ENCODE peak calls at places on chromosomes 12 and 14, in ten cellular contexts. One of them, this sample, is unnamed.

GRCh38 chr14:51185754-51186153 is 54.3 kb upstream of the TMX1 start:
- DNase-seq in cerebellar cortex: no peak
- DNase-seq in nucleus accumbens: no peak
- DNase-seq in astrocyte of the cerebellum: no peak
- DNase-seq in effector memory CD4-positive, alpha-beta T cell: no peak
- DNase-seq in amniotic epithelial cell: no peak
- DNase-seq in fibroblast of the conjunctiva: no peak
- DNase-seq in A549: no peak
- DNase-seq in NCI-H510A: no peak
- DNase-seq in D341Med: no peak
- DNase-seq in this sample: no peak

GRCh38 chr12:131076277-131076676 is 122.6 kb downstream of the ADGRD1 start:
- DNase-seq in amniotic epithelial cell: no peak
- DNase-seq in astrocyte of the cerebellum: no peak
- DNase-seq in D341Med: no peak
- DNase-seq in effector memory CD4-positive, alpha-beta T cell: no peak
- DNase-seq in A549: no peak
- DNase-seq in fibroblast of the conjunctiva: no peak
- DNase-seq in NCI-H510A: no peak
- DNase-seq in cerebellar cortex: no peak
- DNase-seq in nucleus accumbens: no peak
- DNase-seq in this sample: no peak

GRCh38 chr14:88933203-88933602 is 108.8 kb downstream of the TTC8 start:
- DNase-seq in fibroblast of the conjunctiva: no peak
- DNase-seq in effector memory CD4-positive, alpha-beta T cell: no peak
- DNase-seq in nucleus accumbens: no peak
- DNase-seq in amniotic epithelial cell: no peak
- DNase-seq in astrocyte of the cerebellum: no peak
- DNase-seq in NCI-H510A: no peak
- DNase-seq in D341Med: no peak
- DNase-seq in A549: no peak
- DNase-seq in cerebellar cortex: peak
- DNase-seq in this sample: no peak

GRCh38 chr12:64840129-64840528 is 15.7 kb downstream of the TBC1D30 start:
- DNase-seq in cerebellar cortex: no peak
- DNase-seq in effector memory CD4-positive, alpha-beta T cell: no peak
- DNase-seq in nucleus accumbens: no peak
- DNase-seq in NCI-H510A: no peak
- DNase-seq in amniotic epithelial cell: no peak
- DNase-seq in D341Med: no peak
- DNase-seq in astrocyte of the cerebellum: no peak
- DNase-seq in fibroblast of the conjunctiva: no peak
- DNase-seq in A549: no peak
- DNase-seq in this sample: no peak

GRCh38 chr12:127306604-127307215 is 960.3 kb upstream of the TMEM132C start:
- DNase-seq in NCI-H510A: no peak
- DNase-seq in D341Med: no peak
- DNase-seq in nucleus accumbens: no peak
- DNase-seq in A549: no peak
- DNase-seq in fibroblast of the conjunctiva: no peak
- DNase-seq in effector memory CD4-positive, alpha-beta T cell: no peak
- DNase-seq in amniotic epithelial cell: no peak
- DNase-seq in astrocyte of the cerebellum: no peak
- DNase-seq in cerebellar cortex: no peak
- DNase-seq in this sample: no peak

GRCh38 chr12:47316609-47317049 is 236.9 kb upstream of the AMIGO2 start:
- DNase-seq in NCI-H510A: no peak
- DNase-seq in A549: peak
- DNase-seq in effector memory CD4-positive, alpha-beta T cell: no peak
- DNase-seq in fibroblast of the conjunctiva: no peak
- DNase-seq in nucleus accumbens: no peak
- DNase-seq in cerebellar cortex: peak
- DNase-seq in astrocyte of the cerebellum: no peak
- DNase-seq in amniotic epithelial cell: no peak
- DNase-seq in D341Med: no peak
- DNase-seq in this sample: no peak

GRCh38 chr14:95189400-95190162 is 32.3 kb upstream of the DICER1 start:
- DNase-seq in astrocyte of the cerebellum: peak
- DNase-seq in cerebellar cortex: peak
- DNase-seq in amniotic epithelial cell: no peak
- DNase-seq in fibroblast of the conjunctiva: no peak
- DNase-seq in D341Med: no peak
- DNase-seq in A549: no peak
- DNase-seq in effector memory CD4-positive, alpha-beta T cell: no peak
- DNase-seq in NCI-H510A: no peak
- DNase-seq in nucleus accumbens: no peak
- DNase-seq in this sample: no peak

GRCh38 chr12:2963154-2963759 is 4.1 kb downstream of the TEAD4 start:
- DNase-seq in astrocyte of the cerebellum: no peak
- DNase-seq in fibroblast of the conjunctiva: no peak
- DNase-seq in effector memory CD4-positive, alpha-beta T cell: no peak
- DNase-seq in amniotic epithelial cell: no peak
- DNase-seq in NCI-H510A: peak
- DNase-seq in D341Med: no peak
- DNase-seq in A549: no peak
- DNase-seq in cerebellar cortex: no peak
- DNase-seq in nucleus accumbens: no peak
- DNase-seq in this sample: no peak

GRCh38 chr14:101740981-101741380 is 20.5 kb upstream of the PPP2R5C start:
- DNase-seq in cerebellar cortex: no peak
- DNase-seq in astrocyte of the cerebellum: no peak
- DNase-seq in fibroblast of the conjunctiva: no peak
- DNase-seq in nucleus accumbens: no peak
- DNase-seq in A549: no peak
- DNase-seq in amniotic epithelial cell: no peak
- DNase-seq in effector memory CD4-positive, alpha-beta T cell: no peak
- DNase-seq in NCI-H510A: no peak
- DNase-seq in D341Med: no peak
- DNase-seq in this sample: no peak

GRCh38 chr14:73729556-73730265 is 15.5 kb upstream of the PNMA1 start:
- DNase-seq in NCI-H510A: no peak
- DNase-seq in fibroblast of the conjunctiva: no peak
- DNase-seq in A549: no peak
- DNase-seq in cerebellar cortex: no peak
- DNase-seq in astrocyte of the cerebellum: no peak
- DNase-seq in nucleus accumbens: no peak
- DNase-seq in D341Med: no peak
- DNase-seq in amniotic epithelial cell: no peak
- DNase-seq in effector memory CD4-positive, alpha-beta T cell: no peak
- DNase-seq in this sample: no peak

GRCh38 chr12:5428332-5429221 is 3.3 kb upstream of the NTF3 start:
- DNase-seq in fibroblast of the conjunctiva: peak
- DNase-seq in nucleus accumbens: no peak
- DNase-seq in A549: no peak
- DNase-seq in D341Med: peak
- DNase-seq in NCI-H510A: no peak
- DNase-seq in cerebellar cortex: peak
- DNase-seq in effector memory CD4-positive, alpha-beta T cell: no peak
- DNase-seq in amniotic epithelial cell: no peak
- DNase-seq in astrocyte of the cerebellum: peak
- DNase-seq in this sample: no peak